ENCODE peak calls at places on chromosomes 5 and 9, in six cellular contexts. D, Q, T, A, I and Z are unnamed samples.
A peak's percentile ranks its signal among the peaks of the same experiment; 100 is the strongest.

GRCh38 chr9:81563739-81564138 is 125.6 kb downstream of the TLE1 start:
- DNase-seq in D (no peak), Q (no peak), T (no peak), A (no peak), I (no peak), Z (no peak)

GRCh38 chr5:81371354-81371876 is 22.5 kb downstream of the ACOT12 start:
- DNase-seq in D (no peak), Q (no peak), T (no peak), A (no peak), I (no peak), Z (no peak)

GRCh38 chr5:172412724-172413260 is 41.5 kb downstream of the SH3PXD2B start:
- DNase-seq in D (no peak), Q (no peak), T (peak; percentile 93), A (no peak), I (no peak), Z (peak; percentile 91)

GRCh38 chr9:2662496-2662895 is 40.9 kb downstream of the VLDLR start:
- DNase-seq in D (no peak), Q (peak; percentile 37), T (no peak), A (no peak), I (no peak), Z (no peak)

GRCh38 chr9:69857131-69857530 is 36.5 kb downstream of the CFAP95 start:
- DNase-seq in D (no peak), Q (no peak), T (no peak), A (no peak), I (no peak), Z (no peak)

GRCh38 chr9:137156567-137157375 is 13.1 kb downstream of the LRRC26 start:
- DNase-seq in D (peak; percentile 62), Q (peak; percentile 74), T (no peak), A (no peak), I (peak; percentile 47), Z (no peak)

GRCh38 chr5:35229076-35230042 is 928 bp downstream of the PRLR start:
- DNase-seq in D (no peak), Q (no peak), T (no peak), A (no peak), I (no peak), Z (no peak)

GRCh38 chr9:93897075-93897970 is 57.8 kb downstream of the BARX1 start:
- DNase-seq in D (no peak), Q (peak; percentile 15), T (no peak), A (no peak), I (no peak), Z (no peak)

GRCh38 chr9:5633243-5633642 is 4.3 kb downstream of the RIC1 start:
- DNase-seq in D (no peak), Q (no peak), T (no peak), A (no peak), I (no peak), Z (no peak)

GRCh38 chr9:130994135-130994534 is 14.8 kb upstream of the LAMC3 start:
- DNase-seq in D (no peak), Q (no peak), T (no peak), A (no peak), I (no peak), Z (no peak)

GRCh38 chr5:36442796-36443195 is 141.1 kb upstream of the RANBP3L start:
- DNase-seq in D (no peak), Q (no peak), T (no peak), A (no peak), I (no peak), Z (no peak)

GRCh38 chr9:8762676-8763075 is 963.1 kb upstream of the DMAC1 start:
- DNase-seq in D (no peak), Q (no peak), T (no peak), A (no peak), I (no peak), Z (no peak)

GRCh38 chr5:140672455-140673186 is 755 bp downstream of the DND1 start:
- DNase-seq in D (no peak), Q (no peak), T (peak; percentile 58), A (no peak), I (no peak), Z (no peak)

GRCh38 chr5:159017787-159018186 is 81.9 kb downstream of the EBF1 start:
- DNase-seq in D (no peak), Q (no peak), T (peak; percentile 62), A (no peak), I (no peak), Z (peak; percentile 89)

GRCh38 chr5:72156921-72157320 is 49.6 kb downstream of the MAP1B start:
- DNase-seq in D (no peak), Q (no peak), T (no peak), A (no peak), I (no peak), Z (no peak)